ENCODE peak calls at places on chromosomes 12 and 14, in eight cellular contexts. One of them, this sample, is unnamed.

GRCh38 chr12:98909749-98910148 is 264.7 kb downstream of the APAF1 start:
- DNase-seq in HTR-8/SVneo: no peak
- DNase-seq in naive thymus-derived CD8-positive, alpha-beta T cell: no peak
- DNase-seq in AG20443: no peak
- DNase-seq in lower lobe of right lung: no peak
- DNase-seq in hepatocyte: no peak
- DNase-seq in fibroblast of lung: no peak
- DNase-seq in neural progenitor cell: peak; percentile 88
- DNase-seq in this sample: no peak

GRCh38 chr12:17793854-17794253 is 296.1 kb downstream of the RERGL start:
- DNase-seq in HTR-8/SVneo: no peak
- DNase-seq in naive thymus-derived CD8-positive, alpha-beta T cell: no peak
- DNase-seq in AG20443: no peak
- DNase-seq in lower lobe of right lung: no peak
- DNase-seq in hepatocyte: no peak
- DNase-seq in fibroblast of lung: no peak
- DNase-seq in neural progenitor cell: no peak
- DNase-seq in this sample: no peak

GRCh38 chr12:132282031-132282949 is 47.1 kb downstream of the GALNT9 start:
- DNase-seq in HTR-8/SVneo: no peak
- DNase-seq in naive thymus-derived CD8-positive, alpha-beta T cell: peak; percentile 56
- DNase-seq in AG20443: no peak
- DNase-seq in lower lobe of right lung: peak; percentile 24
- DNase-seq in hepatocyte: no peak
- DNase-seq in fibroblast of lung: no peak
- DNase-seq in neural progenitor cell: no peak
- DNase-seq in this sample: no peak

GRCh38 chr12:32106153-32106516 is 512 bp upstream of the BICD1 start:
- DNase-seq in HTR-8/SVneo: no peak
- DNase-seq in naive thymus-derived CD8-positive, alpha-beta T cell: no peak
- DNase-seq in AG20443: no peak
- DNase-seq in lower lobe of right lung: no peak
- DNase-seq in hepatocyte: no peak
- DNase-seq in fibroblast of lung: no peak
- DNase-seq in neural progenitor cell: no peak
- DNase-seq in this sample: no peak

GRCh38 chr12:19544351-19544750 is 105.1 kb downstream of the AEBP2 start:
- DNase-seq in HTR-8/SVneo: no peak
- DNase-seq in naive thymus-derived CD8-positive, alpha-beta T cell: no peak
- DNase-seq in AG20443: no peak
- DNase-seq in lower lobe of right lung: no peak
- DNase-seq in hepatocyte: no peak
- DNase-seq in fibroblast of lung: peak; percentile 29
- DNase-seq in neural progenitor cell: no peak
- DNase-seq in this sample: no peak

GRCh38 chr14:104933721-104934379 is 9.2 kb downstream of the PLD4 start:
- DNase-seq in HTR-8/SVneo: no peak
- DNase-seq in naive thymus-derived CD8-positive, alpha-beta T cell: no peak
- DNase-seq in AG20443: no peak
- DNase-seq in lower lobe of right lung: peak; percentile 30
- DNase-seq in hepatocyte: no peak
- DNase-seq in fibroblast of lung: no peak
- DNase-seq in neural progenitor cell: no peak
- DNase-seq in this sample: no peak

GRCh38 chr12:85642810-85643209 is 193.4 kb downstream of the RASSF9 start:
- DNase-seq in HTR-8/SVneo: no peak
- DNase-seq in naive thymus-derived CD8-positive, alpha-beta T cell: no peak
- DNase-seq in AG20443: peak; percentile 60
- DNase-seq in lower lobe of right lung: no peak
- DNase-seq in hepatocyte: peak; percentile 66
- DNase-seq in fibroblast of lung: no peak
- DNase-seq in neural progenitor cell: peak; percentile 14
- DNase-seq in this sample: no peak

GRCh38 chr14:97956944-97957343 is 1159.8 kb downstream of the VRK1 start:
- DNase-seq in HTR-8/SVneo: no peak
- DNase-seq in naive thymus-derived CD8-positive, alpha-beta T cell: no peak
- DNase-seq in AG20443: no peak
- DNase-seq in lower lobe of right lung: no peak
- DNase-seq in hepatocyte: no peak
- DNase-seq in fibroblast of lung: no peak
- DNase-seq in neural progenitor cell: no peak
- DNase-seq in this sample: no peak

GRCh38 chr14:72947366-72948160 is 21.3 kb downstream of the DCAF4 start:
- DNase-seq in HTR-8/SVneo: no peak
- DNase-seq in naive thymus-derived CD8-positive, alpha-beta T cell: no peak
- DNase-seq in AG20443: no peak
- DNase-seq in lower lobe of right lung: no peak
- DNase-seq in hepatocyte: no peak
- DNase-seq in fibroblast of lung: peak; percentile 32
- DNase-seq in neural progenitor cell: no peak
- DNase-seq in this sample: no peak

GRCh38 chr12:92075425-92075891 is 70.2 kb downstream of the BTG1 start:
- DNase-seq in HTR-8/SVneo: no peak
- DNase-seq in naive thymus-derived CD8-positive, alpha-beta T cell: no peak
- DNase-seq in AG20443: peak; percentile 62
- DNase-seq in lower lobe of right lung: no peak
- DNase-seq in hepatocyte: no peak
- DNase-seq in fibroblast of lung: peak; percentile 88
- DNase-seq in neural progenitor cell: peak; percentile 54
- DNase-seq in this sample: no peak

GRCh38 chr12:121295746-121296617 is 527 bp downstream of the CAMKK2 start:
- DNase-seq in HTR-8/SVneo: peak; percentile 20
- DNase-seq in naive thymus-derived CD8-positive, alpha-beta T cell: no peak
- DNase-seq in AG20443: peak; percentile 56
- DNase-seq in lower lobe of right lung: peak; percentile 66
- DNase-seq in hepatocyte: peak; percentile 68
- DNase-seq in fibroblast of lung: no peak
- DNase-seq in neural progenitor cell: peak; percentile 56
- DNase-seq in this sample: no peak

GRCh38 chr12:131459666-131460365 is 251.1 kb upstream of the SFSWAP start:
- DNase-seq in HTR-8/SVneo: no peak
- DNase-seq in naive thymus-derived CD8-positive, alpha-beta T cell: peak; percentile 26
- DNase-seq in AG20443: no peak
- DNase-seq in lower lobe of right lung: no peak
- DNase-seq in hepatocyte: no peak
- DNase-seq in fibroblast of lung: no peak
- DNase-seq in neural progenitor cell: no peak
- DNase-seq in this sample: no peak

GRCh38 chr12:108578264-108578663 is 15.9 kb downstream of the ISCU start:
- DNase-seq in HTR-8/SVneo: no peak
- DNase-seq in naive thymus-derived CD8-positive, alpha-beta T cell: no peak
- DNase-seq in AG20443: no peak
- DNase-seq in lower lobe of right lung: no peak
- DNase-seq in hepatocyte: no peak
- DNase-seq in fibroblast of lung: no peak
- DNase-seq in neural progenitor cell: no peak
- DNase-seq in this sample: no peak

GRCh38 chr12:4526923-4527546 is 11.7 kb upstream of the RAD51AP1 start:
- DNase-seq in HTR-8/SVneo: peak; percentile 19
- DNase-seq in naive thymus-derived CD8-positive, alpha-beta T cell: no peak
- DNase-seq in AG20443: peak; percentile 7
- DNase-seq in lower lobe of right lung: no peak
- DNase-seq in hepatocyte: no peak
- DNase-seq in fibroblast of lung: peak; percentile 7
- DNase-seq in neural progenitor cell: no peak
- DNase-seq in this sample: no peak

GRCh38 chr12:4064008-4064407 is 190.8 kb upstream of the PARP11 start:
- DNase-seq in HTR-8/SVneo: no peak
- DNase-seq in naive thymus-derived CD8-positive, alpha-beta T cell: no peak
- DNase-seq in AG20443: no peak
- DNase-seq in lower lobe of right lung: no peak
- DNase-seq in hepatocyte: no peak
- DNase-seq in fibroblast of lung: no peak
- DNase-seq in neural progenitor cell: no peak
- DNase-seq in this sample: no peak

GRCh38 chr12:113118142-113118541 is 17.4 kb downstream of the RASAL1 start:
- DNase-seq in HTR-8/SVneo: no peak
- DNase-seq in naive thymus-derived CD8-positive, alpha-beta T cell: no peak
- DNase-seq in AG20443: no peak
- DNase-seq in lower lobe of right lung: no peak
- DNase-seq in hepatocyte: no peak
- DNase-seq in fibroblast of lung: no peak
- DNase-seq in neural progenitor cell: no peak
- DNase-seq in this sample: no peak

GRCh38 chr12:39502657-39503056 is 59.7 kb upstream of the KIF21A start:
- DNase-seq in HTR-8/SVneo: no peak
- DNase-seq in naive thymus-derived CD8-positive, alpha-beta T cell: no peak
- DNase-seq in AG20443: no peak
- DNase-seq in lower lobe of right lung: no peak
- DNase-seq in hepatocyte: no peak
- DNase-seq in fibroblast of lung: no peak
- DNase-seq in neural progenitor cell: peak; percentile 65
- DNase-seq in this sample: no peak

GRCh38 chr14:75334191-75335051 is 55.8 kb downstream of the FOS start:
- DNase-seq in HTR-8/SVneo: no peak
- DNase-seq in naive thymus-derived CD8-positive, alpha-beta T cell: peak; percentile 85
- DNase-seq in AG20443: peak; percentile 17
- DNase-seq in lower lobe of right lung: peak; percentile 75
- DNase-seq in hepatocyte: no peak
- DNase-seq in fibroblast of lung: no peak
- DNase-seq in neural progenitor cell: no peak
- DNase-seq in this sample: no peak

GRCh38 chr12:78260976-78261375 is 430.3 kb downstream of the NAV3 start:
- DNase-seq in HTR-8/SVneo: no peak
- DNase-seq in naive thymus-derived CD8-positive, alpha-beta T cell: no peak
- DNase-seq in AG20443: no peak
- DNase-seq in lower lobe of right lung: no peak
- DNase-seq in hepatocyte: no peak
- DNase-seq in fibroblast of lung: no peak
- DNase-seq in neural progenitor cell: no peak
- DNase-seq in this sample: no peak

GRCh38 chr14:29584992-29585391 is 342.7 kb downstream of the PRKD1 start:
- DNase-seq in HTR-8/SVneo: peak; percentile 9
- DNase-seq in naive thymus-derived CD8-positive, alpha-beta T cell: no peak
- DNase-seq in AG20443: peak; percentile 88
- DNase-seq in lower lobe of right lung: peak; percentile 60
- DNase-seq in hepatocyte: peak; percentile 70
- DNase-seq in fibroblast of lung: peak; percentile 85
- DNase-seq in neural progenitor cell: peak; percentile 58
- DNase-seq in this sample: no peak

GRCh38 chr12:79911889-79912656 is 22.8 kb downstream of the PPP1R12A start:
- DNase-seq in HTR-8/SVneo: no peak
- DNase-seq in naive thymus-derived CD8-positive, alpha-beta T cell: no peak
- DNase-seq in AG20443: no peak
- DNase-seq in lower lobe of right lung: no peak
- DNase-seq in hepatocyte: no peak
- DNase-seq in fibroblast of lung: peak; percentile 62
- DNase-seq in neural progenitor cell: no peak
- DNase-seq in this sample: no peak

GRCh38 chr12:51934080-51934479 is 17.4 kb upstream of the ACVR1B start:
- DNase-seq in HTR-8/SVneo: no peak
- DNase-seq in naive thymus-derived CD8-positive, alpha-beta T cell: no peak
- DNase-seq in AG20443: no peak
- DNase-seq in lower lobe of right lung: no peak
- DNase-seq in hepatocyte: no peak
- DNase-seq in fibroblast of lung: no peak
- DNase-seq in neural progenitor cell: no peak
- DNase-seq in this sample: no peak

GRCh38 chr12:107019546-107019945 is 32.6 kb upstream of the MTERF2 start:
- DNase-seq in HTR-8/SVneo: no peak
- DNase-seq in naive thymus-derived CD8-positive, alpha-beta T cell: no peak
- DNase-seq in AG20443: no peak
- DNase-seq in lower lobe of right lung: no peak
- DNase-seq in hepatocyte: no peak
- DNase-seq in fibroblast of lung: no peak
- DNase-seq in neural progenitor cell: no peak
- DNase-seq in this sample: no peak

GRCh38 chr12:25556136-25556535 is 3.1 kb upstream of the LMNTD1 start:
- DNase-seq in HTR-8/SVneo: no peak
- DNase-seq in naive thymus-derived CD8-positive, alpha-beta T cell: no peak
- DNase-seq in AG20443: no peak
- DNase-seq in lower lobe of right lung: no peak
- DNase-seq in hepatocyte: no peak
- DNase-seq in fibroblast of lung: no peak
- DNase-seq in neural progenitor cell: no peak
- DNase-seq in this sample: no peak

GRCh38 chr14:72928872-72929271 is 2.6 kb downstream of the DCAF4 start:
- DNase-seq in HTR-8/SVneo: no peak
- DNase-seq in naive thymus-derived CD8-positive, alpha-beta T cell: no peak
- DNase-seq in AG20443: no peak
- DNase-seq in lower lobe of right lung: no peak
- DNase-seq in hepatocyte: no peak
- DNase-seq in fibroblast of lung: no peak
- DNase-seq in neural progenitor cell: no peak
- DNase-seq in this sample: no peak

GRCh38 chr14:51419685-51420084 is 179.6 kb downstream of the TMX1 start:
- DNase-seq in HTR-8/SVneo: no peak
- DNase-seq in naive thymus-derived CD8-positive, alpha-beta T cell: peak; percentile 85
- DNase-seq in AG20443: no peak
- DNase-seq in lower lobe of right lung: no peak
- DNase-seq in hepatocyte: no peak
- DNase-seq in fibroblast of lung: no peak
- DNase-seq in neural progenitor cell: no peak
- DNase-seq in this sample: no peak

GRCh38 chr12:124509676-124510300 is 57.6 kb downstream of the NCOR2 start:
- DNase-seq in HTR-8/SVneo: peak; percentile 88
- DNase-seq in naive thymus-derived CD8-positive, alpha-beta T cell: no peak
- DNase-seq in AG20443: peak; percentile 59
- DNase-seq in lower lobe of right lung: no peak
- DNase-seq in hepatocyte: peak; percentile 63
- DNase-seq in fibroblast of lung: peak; percentile 93
- DNase-seq in neural progenitor cell: peak; percentile 58
- DNase-seq in this sample: peak; percentile 56

GRCh38 chr12:90234455-90234854 is 525.8 kb upstream of the ATP2B1 start:
- DNase-seq in HTR-8/SVneo: no peak
- DNase-seq in naive thymus-derived CD8-positive, alpha-beta T cell: no peak
- DNase-seq in AG20443: no peak
- DNase-seq in lower lobe of right lung: no peak
- DNase-seq in hepatocyte: no peak
- DNase-seq in fibroblast of lung: no peak
- DNase-seq in neural progenitor cell: no peak
- DNase-seq in this sample: no peak

GRCh38 chr12:15772405-15773018 is 16.7 kb downstream of the EPS8 start:
- DNase-seq in HTR-8/SVneo: no peak
- DNase-seq in naive thymus-derived CD8-positive, alpha-beta T cell: no peak
- DNase-seq in AG20443: no peak
- DNase-seq in lower lobe of right lung: no peak
- DNase-seq in hepatocyte: no peak
- DNase-seq in fibroblast of lung: peak; percentile 35
- DNase-seq in neural progenitor cell: peak; percentile 39
- DNase-seq in this sample: no peak

GRCh38 chr12:94707892-94708291 is 57.5 kb upstream of the TMCC3 start:
- DNase-seq in HTR-8/SVneo: no peak
- DNase-seq in naive thymus-derived CD8-positive, alpha-beta T cell: no peak
- DNase-seq in AG20443: no peak
- DNase-seq in lower lobe of right lung: no peak
- DNase-seq in hepatocyte: peak; percentile 35
- DNase-seq in fibroblast of lung: peak; percentile 47
- DNase-seq in neural progenitor cell: no peak
- DNase-seq in this sample: no peak

GRCh38 chr14:93033983-93034670 is 81.6 kb downstream of the ITPK1 start:
- DNase-seq in HTR-8/SVneo: peak; percentile 57
- DNase-seq in naive thymus-derived CD8-positive, alpha-beta T cell: peak; percentile 83
- DNase-seq in AG20443: no peak
- DNase-seq in lower lobe of right lung: no peak
- DNase-seq in hepatocyte: no peak
- DNase-seq in fibroblast of lung: no peak
- DNase-seq in neural progenitor cell: peak; percentile 54
- DNase-seq in this sample: peak; percentile 71

GRCh38 chr14:22865424-22866215 is 5.9 kb upstream of the LRP10 start:
- DNase-seq in HTR-8/SVneo: no peak
- DNase-seq in naive thymus-derived CD8-positive, alpha-beta T cell: no peak
- DNase-seq in AG20443: no peak
- DNase-seq in lower lobe of right lung: peak; percentile 14
- DNase-seq in hepatocyte: no peak
- DNase-seq in fibroblast of lung: no peak
- DNase-seq in neural progenitor cell: peak; percentile 61
- DNase-seq in this sample: no peak

GRCh38 chr14:65303185-65303901 is 109.2 kb upstream of the FUT8 start:
- DNase-seq in HTR-8/SVneo: no peak
- DNase-seq in naive thymus-derived CD8-positive, alpha-beta T cell: no peak
- DNase-seq in AG20443: peak; percentile 53
- DNase-seq in lower lobe of right lung: no peak
- DNase-seq in hepatocyte: no peak
- DNase-seq in fibroblast of lung: peak; percentile 52
- DNase-seq in neural progenitor cell: peak; percentile 45
- DNase-seq in this sample: no peak

GRCh38 chr12:15852383-15852782 is 29.8 kb upstream of the STRAP start:
- DNase-seq in HTR-8/SVneo: no peak
- DNase-seq in naive thymus-derived CD8-positive, alpha-beta T cell: no peak
- DNase-seq in AG20443: no peak
- DNase-seq in lower lobe of right lung: no peak
- DNase-seq in hepatocyte: peak; percentile 21
- DNase-seq in fibroblast of lung: no peak
- DNase-seq in neural progenitor cell: no peak
- DNase-seq in this sample: no peak